ENCODE peak calls at places on chromosomes 12 and 14, in four cellular contexts. H is lower leg skin, D is left colon, M is T-helper 2 cell. E is an unnamed sample.
A peak's percentile ranks its signal among the peaks of the same experiment; 100 is the strongest.

GRCh38 chr12:71010143-71010479 is 89.6 kb upstream of the PTPRR start:
- DNase-seq in D (no peak), M (no peak), H (no peak), E (no peak)

GRCh38 chr14:97523936-97524335 is 726.8 kb downstream of the VRK1 start:
- DNase-seq in H (no peak), M (no peak), D (no peak), E (no peak)

GRCh38 chr12:1864456-1864855 is 44.1 kb downstream of the LRTM2 start:
- DNase-seq in M (no peak), H (no peak), D (no peak), E (no peak)

GRCh38 chr12:111426341-111427185 is 20.8 kb downstream of the SH2B3 start:
- DNase-seq in D (peak; percentile 60), H (no peak), M (peak; percentile 55), E (no peak)

GRCh38 chr12:54989829-54990228 is 5.3 kb upstream of the TESPA1 start:
- DNase-seq in D (no peak), M (no peak), H (no peak), E (no peak)

GRCh38 chr14:90551070-90551704 is 154.4 kb downstream of the CALM1 start:
- DNase-seq in M (no peak), D (no peak), H (no peak), E (no peak)

GRCh38 chr12:54357802-54358619 is 6.3 kb downstream of the GPR84 start:
- DNase-seq in D (peak; percentile 23), M (peak; percentile 91), H (no peak), E (no peak)

GRCh38 chr12:131607658-131608447 is 103.0 kb upstream of the SFSWAP start:
- DNase-seq in M (peak; percentile 65), H (no peak), D (no peak), E (no peak)

GRCh38 chr12:5733136-5733755 is 211.8 kb downstream of the ANO2 start:
- DNase-seq in M (no peak), H (no peak), D (no peak), E (no peak)

GRCh38 chr12:6821271-6821673 is 349 bp upstream of the GPR162 start:
- DNase-seq in H (peak; percentile 66), M (peak; percentile 65), D (peak; percentile 44), E (no peak)

GRCh38 chr14:105248368-105249174 is at the start of gene BTBD6:
- DNase-seq in M (peak; percentile 95), D (peak; percentile 93), H (peak; percentile 72), E (peak; percentile 74)

GRCh38 chr12:57216931-57217871 is 607 bp downstream of the NXPH4 start:
- DNase-seq in M (no peak), D (no peak), H (no peak), E (no peak)

GRCh38 chr14:104882991-104883660 is 18.1 kb downstream of the CEP170B start:
- DNase-seq in D (peak; percentile 10), M (no peak), H (no peak), E (no peak)

GRCh38 chr14:69652942-69653680 is 41.7 kb downstream of the SUSD6 start:
- DNase-seq in M (no peak), H (no peak), D (no peak), E (no peak)

GRCh38 chr12:56387152-56387551 is 24.5 kb upstream of the APOF start:
- DNase-seq in H (no peak), M (no peak), D (no peak), E (no peak)

GRCh38 chr14:70685480-70686197 is 43.9 kb downstream of the TTC9 start:
- DNase-seq in H (no peak), D (no peak), M (no peak), E (no peak)

GRCh38 chr12:15882055-15882971 is at the start of gene STRAP:
- DNase-seq in H (peak; percentile 97), D (peak; percentile 97), M (peak; percentile 97), E (peak; percentile 96)

GRCh38 chr12:53378222-53378621 is 1.8 kb upstream of the SP1 start:
- DNase-seq in M (no peak), D (no peak), H (no peak), E (no peak)

GRCh38 chr12:96046543-96047137 is 11.3 kb upstream of the LTA4H start:
- DNase-seq in D (no peak), M (peak; percentile 52), H (no peak), E (no peak)

GRCh38 chr14:23405516-23406025 is 2.5 kb downstream of the MYH6 start:
- DNase-seq in D (no peak), H (no peak), M (no peak), E (no peak)

GRCh38 chr12:112944028-112944690 is 5.9 kb downstream of the OAS3 start:
- DNase-seq in H (no peak), D (no peak), M (no peak), E (no peak)

GRCh38 chr12:52020539-52021336 is 14.0 kb downstream of the TAMALIN start:
- DNase-seq in M (peak; percentile 58), D (peak; percentile 59), H (no peak), E (no peak)

GRCh38 chr12:132614861-132615578 is 3.6 kb upstream of the P2RX2 start:
- DNase-seq in D (peak; percentile 84), H (peak; percentile 70), M (peak; percentile 77), E (peak; percentile 87)

GRCh38 chr14:55571125-55571889 is 8.7 kb upstream of the KTN1 start:
- DNase-seq in M (no peak), H (no peak), D (no peak), E (no peak)

GRCh38 chr12:11581179-11581755 is 68.2 kb upstream of the ETV6 start:
- DNase-seq in H (peak; percentile 74), D (peak; percentile 85), M (peak; percentile 68), E (peak; percentile 37)

GRCh38 chr12:116863275-116863767 is 17.9 kb downstream of the HRK start:
- DNase-seq in H (no peak), D (peak; percentile 29), M (no peak), E (no peak)

GRCh38 chr12:75602111-75602510 is 90.7 kb upstream of the KRR1 start:
- DNase-seq in M (no peak), D (no peak), H (no peak), E (no peak)

GRCh38 chr14:104209985-104210520 is 71.7 kb downstream of the KIF26A start:
- DNase-seq in M (no peak), H (no peak), D (no peak), E (no peak)

GRCh38 chr14:96363751-96364336 is 518 bp downstream of the GSKIP start:
- DNase-seq in H (peak; percentile 29), D (peak; percentile 82), M (peak; percentile 61), E (peak; percentile 22)

GRCh38 chr14:103502877-103503276 is 19.8 kb downstream of the CKB start:
- DNase-seq in M (no peak), H (no peak), D (no peak), E (no peak)

GRCh38 chr14:89641495-89642162 is 224.6 kb upstream of the FOXN3 start:
- DNase-seq in D (no peak), H (no peak), M (peak; percentile 91), E (no peak)

GRCh38 chr12:93135286-93136239 is 206.5 kb upstream of the EEA1 start:
- DNase-seq in H (no peak), M (peak; percentile 51), D (no peak), E (no peak)

GRCh38 chr14:70782361-70782760 is 27.0 kb downstream of the MAP3K9 start:
- DNase-seq in H (no peak), M (peak; percentile 19), D (no peak), E (no peak)

GRCh38 chr12:103858953-103859601 is 18.0 kb upstream of the NT5DC3 start:
- DNase-seq in M (no peak), D (peak; percentile 67), H (peak; percentile 78), E (no peak)

E was measured in breast epithelium.